ENCODE peak calls at places on chromosomes 6 and 20, in eight cellular contexts. One of them, this sample, is unnamed.

GRCh38 chr6:106913111-106913510 is 61.4 kb downstream of the CD24 start:
- DNase-seq in cardiac muscle cell: no peak
- DNase-seq in uterus: no peak
- DNase-seq in pancreas: no peak
- DNase-seq in GM20000: no peak
- DNase-seq in cardiac fibroblast: no peak
- DNase-seq in BE2C: no peak
- DNase-seq in CD4-positive, alpha-beta T cell: no peak
- DNase-seq in this sample: no peak

GRCh38 chr6:127079681-127080080 is 38.8 kb upstream of the RSPO3 start:
- DNase-seq in uterus: no peak
- DNase-seq in pancreas: no peak
- DNase-seq in cardiac fibroblast: no peak
- DNase-seq in cardiac muscle cell: no peak
- DNase-seq in BE2C: no peak
- DNase-seq in GM20000: no peak
- DNase-seq in CD4-positive, alpha-beta T cell: no peak
- DNase-seq in this sample: no peak

GRCh38 chr6:32112436-32112980 is 3.4 kb upstream of the TNXB start:
- DNase-seq in pancreas: no peak
- DNase-seq in BE2C: no peak
- DNase-seq in GM20000: no peak
- DNase-seq in cardiac muscle cell: no peak
- DNase-seq in CD4-positive, alpha-beta T cell: no peak
- DNase-seq in uterus: peak; percentile 78
- DNase-seq in cardiac fibroblast: peak; percentile 22
- DNase-seq in this sample: no peak

GRCh38 chr6:80143312-80143960 is 37.0 kb downstream of the BCKDHB start:
- DNase-seq in BE2C: peak; percentile 44
- DNase-seq in GM20000: no peak
- DNase-seq in cardiac fibroblast: peak; percentile 94
- DNase-seq in CD4-positive, alpha-beta T cell: no peak
- DNase-seq in uterus: peak; percentile 57
- DNase-seq in pancreas: peak; percentile 30
- DNase-seq in cardiac muscle cell: peak; percentile 94
- DNase-seq in this sample: no peak

GRCh38 chr6:26296857-26297648 is 67.9 kb upstream of the BTN3A2 start:
- DNase-seq in cardiac muscle cell: no peak
- DNase-seq in pancreas: no peak
- DNase-seq in uterus: no peak
- DNase-seq in cardiac fibroblast: peak; percentile 70
- DNase-seq in CD4-positive, alpha-beta T cell: no peak
- DNase-seq in BE2C: no peak
- DNase-seq in GM20000: no peak
- DNase-seq in this sample: no peak

GRCh38 chr6:27892596-27893058 is 19.6 kb downstream of the OR2B2 start:
- DNase-seq in GM20000: no peak
- DNase-seq in BE2C: no peak
- DNase-seq in pancreas: no peak
- DNase-seq in cardiac fibroblast: no peak
- DNase-seq in CD4-positive, alpha-beta T cell: no peak
- DNase-seq in uterus: no peak
- DNase-seq in cardiac muscle cell: no peak
- DNase-seq in this sample: no peak

GRCh38 chr6:169587992-169588391 is 113.8 kb downstream of the WDR27 start:
- DNase-seq in cardiac fibroblast: no peak
- DNase-seq in BE2C: no peak
- DNase-seq in pancreas: no peak
- DNase-seq in GM20000: no peak
- DNase-seq in uterus: no peak
- DNase-seq in CD4-positive, alpha-beta T cell: no peak
- DNase-seq in cardiac muscle cell: no peak
- DNase-seq in this sample: no peak

GRCh38 chr6:138560130-138560850 is 61.0 kb upstream of the NHSL1 start:
- DNase-seq in pancreas: no peak
- DNase-seq in BE2C: no peak
- DNase-seq in CD4-positive, alpha-beta T cell: no peak
- DNase-seq in uterus: no peak
- DNase-seq in cardiac muscle cell: no peak
- DNase-seq in cardiac fibroblast: no peak
- DNase-seq in GM20000: no peak
- DNase-seq in this sample: no peak

GRCh38 chr20:57589123-57589727 is 28.3 kb downstream of the PCK1 start:
- DNase-seq in cardiac fibroblast: no peak
- DNase-seq in cardiac muscle cell: no peak
- DNase-seq in CD4-positive, alpha-beta T cell: no peak
- DNase-seq in GM20000: no peak
- DNase-seq in uterus: no peak
- DNase-seq in BE2C: no peak
- DNase-seq in pancreas: no peak
- DNase-seq in this sample: no peak

GRCh38 chr6:44100088-44100550 is 27.1 kb downstream of the MRPL14 start:
- DNase-seq in cardiac fibroblast: peak; percentile 52
- DNase-seq in pancreas: no peak
- DNase-seq in uterus: no peak
- DNase-seq in BE2C: peak; percentile 56
- DNase-seq in CD4-positive, alpha-beta T cell: no peak
- DNase-seq in cardiac muscle cell: peak; percentile 40
- DNase-seq in GM20000: no peak
- DNase-seq in this sample: no peak
- TF ChIP-seq CTCF in cardiac fibroblast: peak; percentile 82
- TF ChIP-seq CTCF in pancreas: peak; percentile 40
- TF ChIP-seq CTCF in uterus: no peak
- TF ChIP-seq CTCF in BE2C: peak; percentile 74
- TF ChIP-seq CTCF in CD4-positive, alpha-beta T cell: peak; percentile 33
- TF ChIP-seq CTCF in cardiac muscle cell: peak; percentile 68
- TF ChIP-seq CTCF in GM20000: no peak
- TF ChIP-seq CTCF in this sample: peak; percentile 51

GRCh38 chr20:44885392-44886275 is at the start of gene YWHAB:
- DNase-seq in BE2C: peak; percentile 100
- DNase-seq in cardiac muscle cell: peak; percentile 99
- DNase-seq in GM20000: peak; percentile 98
- DNase-seq in uterus: peak; percentile 99
- DNase-seq in pancreas: peak; percentile 99
- DNase-seq in cardiac fibroblast: peak; percentile 96
- DNase-seq in CD4-positive, alpha-beta T cell: peak; percentile 98
- DNase-seq in this sample: peak; percentile 97

GRCh38 chr20:44886276-44886671 is 769 bp downstream of the YWHAB start:
- DNase-seq in pancreas: no peak
- DNase-seq in CD4-positive, alpha-beta T cell: no peak
- DNase-seq in GM20000: no peak
- DNase-seq in cardiac fibroblast: no peak
- DNase-seq in cardiac muscle cell: peak; percentile 19
- DNase-seq in uterus: no peak
- DNase-seq in BE2C: no peak
- DNase-seq in this sample: no peak

GRCh38 chr20:44886828-44887227 is 1.3 kb downstream of the YWHAB start:
- DNase-seq in cardiac fibroblast: no peak
- DNase-seq in uterus: no peak
- DNase-seq in pancreas: no peak
- DNase-seq in BE2C: no peak
- DNase-seq in cardiac muscle cell: no peak
- DNase-seq in CD4-positive, alpha-beta T cell: no peak
- DNase-seq in GM20000: no peak
- DNase-seq in this sample: no peak

GRCh38 chr20:44887466-44887865 is 2.0 kb downstream of the YWHAB start:
- DNase-seq in BE2C: no peak
- DNase-seq in pancreas: no peak
- DNase-seq in cardiac fibroblast: no peak
- DNase-seq in GM20000: no peak
- DNase-seq in uterus: no peak
- DNase-seq in cardiac muscle cell: no peak
- DNase-seq in CD4-positive, alpha-beta T cell: no peak
- DNase-seq in this sample: no peak

DNA sequence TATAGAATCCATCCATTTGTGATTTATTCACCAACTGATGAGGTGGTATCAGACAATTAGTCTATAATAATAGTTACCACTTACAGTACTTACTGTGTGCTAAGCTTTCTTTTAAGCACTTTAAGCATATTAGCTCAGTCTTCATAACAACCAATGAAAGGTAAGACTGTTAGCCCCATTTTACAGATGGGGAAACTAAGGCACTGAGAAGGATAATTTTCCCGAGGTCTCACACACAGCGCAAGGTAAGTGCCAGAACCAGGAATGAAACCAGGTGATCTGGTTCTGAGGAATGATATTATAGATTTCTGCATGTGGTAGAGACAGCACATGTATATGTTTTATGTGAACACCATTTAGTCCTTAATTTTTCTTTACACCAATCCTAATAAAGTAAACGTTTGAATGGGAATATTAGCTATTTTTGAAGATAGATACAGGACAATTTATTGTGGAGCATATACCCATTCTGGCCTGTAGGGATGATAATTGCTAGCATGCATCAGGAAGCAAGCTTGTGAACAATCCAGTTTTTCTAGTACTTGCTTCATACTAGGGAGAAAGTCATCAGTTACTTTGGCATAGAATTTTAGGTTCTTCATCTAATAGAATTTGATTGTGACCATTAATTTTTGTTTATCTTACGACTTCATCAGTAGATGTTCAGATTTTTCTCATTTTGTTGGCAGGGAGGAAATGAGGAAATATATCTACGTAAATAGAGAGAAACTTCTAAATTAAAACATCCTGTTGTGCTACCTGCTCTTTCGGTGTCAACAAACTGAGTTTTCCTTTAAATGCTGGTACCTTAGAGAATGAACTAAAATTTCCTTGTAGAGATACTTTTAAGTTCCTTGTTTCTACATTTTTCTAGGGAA is 3.0 kb downstream of the YWHAB start:
- DNase-seq in uterus: no peak
- DNase-seq in cardiac fibroblast: peak; percentile 45
- DNase-seq in pancreas: no peak
- DNase-seq in cardiac muscle cell: peak; percentile 32
- DNase-seq in GM20000: no peak
- DNase-seq in BE2C: no peak
- DNase-seq in CD4-positive, alpha-beta T cell: no peak
- DNase-seq in this sample: no peak
- TF ChIP-seq CTCF in uterus: peak; percentile 29
- TF ChIP-seq CTCF in cardiac fibroblast: peak; percentile 43
- TF ChIP-seq CTCF in pancreas: peak; percentile 8
- TF ChIP-seq CTCF in cardiac muscle cell: peak; percentile 41
- TF ChIP-seq CTCF in GM20000: no peak
- TF ChIP-seq CTCF in BE2C: peak; percentile 34
- TF ChIP-seq CTCF in CD4-positive, alpha-beta T cell: peak; percentile 21
- TF ChIP-seq CTCF in this sample: peak; percentile 50

GRCh38 chr20:46014517-46015396 is 6.0 kb downstream of the MMP9 start:
- DNase-seq in cardiac fibroblast: no peak
- DNase-seq in GM20000: no peak
- DNase-seq in uterus: no peak
- DNase-seq in CD4-positive, alpha-beta T cell: no peak
- DNase-seq in BE2C: no peak
- DNase-seq in cardiac muscle cell: no peak
- DNase-seq in pancreas: no peak
- DNase-seq in this sample: no peak

GRCh38 chr20:46012926-46013825 is 4.5 kb downstream of the MMP9 start:
- DNase-seq in cardiac muscle cell: no peak
- DNase-seq in GM20000: peak; percentile 42
- DNase-seq in BE2C: no peak
- DNase-seq in uterus: no peak
- DNase-seq in pancreas: no peak
- DNase-seq in CD4-positive, alpha-beta T cell: no peak
- DNase-seq in cardiac fibroblast: no peak
- DNase-seq in this sample: no peak

GRCh38 chr20:46010491-46011405 is 2.0 kb downstream of the MMP9 start:
- DNase-seq in cardiac muscle cell: no peak
- DNase-seq in uterus: no peak
- DNase-seq in CD4-positive, alpha-beta T cell: no peak
- DNase-seq in pancreas: no peak
- DNase-seq in cardiac fibroblast: no peak
- DNase-seq in GM20000: no peak
- DNase-seq in BE2C: no peak
- DNase-seq in this sample: peak; percentile 72

GRCh38 chr20:46011631-46012482 is 3.1 kb downstream of the MMP9 start:
- DNase-seq in uterus: no peak
- DNase-seq in pancreas: no peak
- DNase-seq in GM20000: peak; percentile 67
- DNase-seq in BE2C: peak; percentile 99
- DNase-seq in cardiac fibroblast: peak; percentile 69
- DNase-seq in CD4-positive, alpha-beta T cell: no peak
- DNase-seq in cardiac muscle cell: peak; percentile 50
- DNase-seq in this sample: peak; percentile 64

GRCh38 chr20:46013826-46014516 is 5.3 kb downstream of the MMP9 start:
- DNase-seq in pancreas: peak; percentile 21
- DNase-seq in uterus: peak; percentile 35
- DNase-seq in BE2C: peak; percentile 74
- DNase-seq in cardiac fibroblast: peak; percentile 56
- DNase-seq in cardiac muscle cell: peak; percentile 52
- DNase-seq in CD4-positive, alpha-beta T cell: peak; percentile 70
- DNase-seq in GM20000: peak; percentile 90
- DNase-seq in this sample: peak; percentile 58
- TF ChIP-seq CTCF in pancreas: peak; percentile 61
- TF ChIP-seq CTCF in uterus: peak; percentile 66
- TF ChIP-seq CTCF in BE2C: peak; percentile 63
- TF ChIP-seq CTCF in cardiac fibroblast: peak; percentile 66
- TF ChIP-seq CTCF in cardiac muscle cell: peak; percentile 70
- TF ChIP-seq CTCF in CD4-positive, alpha-beta T cell: peak; percentile 96
- TF ChIP-seq CTCF in GM20000: peak; percentile 85
- TF ChIP-seq CTCF in this sample: peak; percentile 99

GRCh38 chr20:1362484-1362883 is 30.4 kb downstream of the FKBP1A start:
- DNase-seq in uterus: no peak
- DNase-seq in GM20000: no peak
- DNase-seq in cardiac muscle cell: no peak
- DNase-seq in cardiac fibroblast: no peak
- DNase-seq in CD4-positive, alpha-beta T cell: no peak
- DNase-seq in pancreas: no peak
- DNase-seq in BE2C: no peak
- DNase-seq in this sample: no peak

GRCh38 chr20:1364106-1364505 is 28.7 kb downstream of the FKBP1A start:
- DNase-seq in CD4-positive, alpha-beta T cell: no peak
- DNase-seq in BE2C: no peak
- DNase-seq in pancreas: no peak
- DNase-seq in cardiac fibroblast: no peak
- DNase-seq in cardiac muscle cell: no peak
- DNase-seq in uterus: no peak
- DNase-seq in GM20000: no peak
- DNase-seq in this sample: no peak

GRCh38 chr20:1357921-1358671 is 29.2 kb upstream of the SDCBP2 start:
- DNase-seq in cardiac muscle cell: peak; percentile 67
- DNase-seq in pancreas: no peak
- DNase-seq in BE2C: no peak
- DNase-seq in uterus: no peak
- DNase-seq in GM20000: no peak
- DNase-seq in CD4-positive, alpha-beta T cell: no peak
- DNase-seq in cardiac fibroblast: peak; percentile 43
- DNase-seq in this sample: no peak

GRCh38 chr20:1363522-1363921 is 29.3 kb downstream of the FKBP1A start:
- DNase-seq in GM20000: no peak
- DNase-seq in cardiac muscle cell: no peak
- DNase-seq in uterus: no peak
- DNase-seq in CD4-positive, alpha-beta T cell: no peak
- DNase-seq in BE2C: no peak
- DNase-seq in pancreas: no peak
- DNase-seq in cardiac fibroblast: no peak
- DNase-seq in this sample: no peak

DNA sequence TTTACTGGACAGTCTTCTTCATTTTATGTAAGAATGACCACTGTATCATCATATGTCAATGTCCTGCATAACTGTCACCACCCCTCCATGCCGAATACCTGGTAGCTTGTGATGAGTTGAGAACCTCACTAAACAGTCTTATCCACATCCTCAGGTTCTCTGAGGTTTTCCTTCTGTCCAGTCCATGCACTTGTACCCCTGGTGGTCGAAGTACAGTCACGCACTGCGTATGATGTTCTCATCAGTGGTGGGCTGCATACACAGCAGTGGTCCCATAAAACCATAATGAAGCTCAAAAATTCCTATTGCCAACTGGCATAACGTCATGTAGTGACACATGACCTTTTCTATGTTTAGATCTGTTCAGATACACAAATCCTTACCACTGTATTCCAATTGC is 31.2 kb upstream of the SDCBP2 start:
- DNase-seq in cardiac fibroblast: no peak
- DNase-seq in cardiac muscle cell: no peak
- DNase-seq in uterus: no peak
- DNase-seq in CD4-positive, alpha-beta T cell: no peak
- DNase-seq in GM20000: no peak
- DNase-seq in BE2C: no peak
- DNase-seq in pancreas: no peak
- DNase-seq in this sample: no peak
- TF ChIP-seq CTCF in cardiac fibroblast: peak; percentile 19
- TF ChIP-seq CTCF in cardiac muscle cell: no peak
- TF ChIP-seq CTCF in uterus: no peak
- TF ChIP-seq CTCF in CD4-positive, alpha-beta T cell: no peak
- TF ChIP-seq CTCF in GM20000: no peak
- TF ChIP-seq CTCF in BE2C: no peak
- TF ChIP-seq CTCF in pancreas: no peak
- TF ChIP-seq CTCF in this sample: no peak

This sample was measured in CD14-positive monocyte.